ENCODE peak calls at places on chromosomes 3 and 15, in eight cellular contexts. F is brain pericyte; X is heart left ventricle; U is AG08395; G is H1; S is posterior cingulate gyrus; B is AG10803; H is stimulated activated CD4-positive, alpha-beta T cell treated with anti-CD3 and anti-CD28 coated beads, Interleukin-4, amount 100 ng/mL, for 1 hour. N is an unnamed sample.

GRCh38 chr15:65981837-65982696 is 112.8 kb downstream of the RAB11A start:
- DNase-seq in F (no peak), U (no peak), S (no peak), X (no peak), G (peak; percentile 49), H (peak; percentile 69), B (no peak), N (no peak)

GRCh38 chr3:105798381-105798934 is 70.4 kb downstream of the CBLB start:
- DNase-seq in F (no peak), H (no peak), S (no peak), U (no peak), G (no peak), X (no peak), B (no peak), N (no peak)

GRCh38 chr3:134029734-134030381 is at the start of gene SLCO2A1:
- DNase-seq in S (no peak), B (peak; percentile 17), F (no peak), H (peak; percentile 4), X (peak; percentile 34), G (no peak), U (peak; percentile 48), N (no peak)

GRCh38 chr3:139970526-139970925 is 35.5 kb downstream of the CLSTN2 start:
- DNase-seq in X (no peak), S (no peak), U (no peak), B (no peak), G (no peak), H (no peak), F (no peak), N (no peak)

GRCh38 chr15:63093486-63094205 is 28.0 kb upstream of the LACTB start:
- DNase-seq in H (peak; percentile 69), X (peak; percentile 82), G (peak; percentile 65), B (peak; percentile 73), U (peak; percentile 67), F (peak; percentile 29), S (peak; percentile 63), N (peak; percentile 79)

GRCh38 chr3:178352300-178353021 is 183.8 kb upstream of the KCNMB2 start:
- DNase-seq in H (no peak), X (no peak), G (peak; percentile 13), B (peak; percentile 94), U (peak; percentile 75), F (no peak), S (no peak), N (no peak)

GRCh38 chr3:32384938-32385337 is 6.7 kb upstream of the CMTM7 start:
- DNase-seq in H (no peak), X (peak; percentile 30), U (no peak), G (no peak), B (no peak), S (no peak), F (no peak), N (no peak)

GRCh38 chr3:104460477-104461406 is 906.0 kb upstream of the ALCAM start:
- DNase-seq in U (peak; percentile 52), S (no peak), B (peak; percentile 83), X (no peak), G (peak; percentile 13), F (peak; percentile 44), H (no peak), N (no peak)

GRCh38 chr15:55403531-55403930 is 4.6 kb downstream of the CCPG1 start:
- DNase-seq in U (peak; percentile 3), X (no peak), S (no peak), B (peak; percentile 69), H (no peak), F (no peak), G (no peak), N (no peak)

GRCh38 chr15:74050127-74050526 is 32.2 kb downstream of the GOLGA6A start:
- DNase-seq in U (no peak), G (no peak), B (no peak), X (no peak), F (no peak), S (no peak), H (no peak), N (no peak)

GRCh38 chr3:129081503-129081902 is 20.9 kb downstream of the GP9 start:
- DNase-seq in X (no peak), F (no peak), G (no peak), S (no peak), B (no peak), H (no peak), U (no peak), N (no peak)

GRCh38 chr3:127445581-127446368 is 144.8 kb downstream of the TPRA1 start:
- DNase-seq in B (no peak), G (no peak), F (no peak), H (no peak), S (peak; percentile 1), X (peak; percentile 10), U (no peak), N (peak; percentile 21)

GRCh38 chr3:124491098-124491497 is 239.2 kb upstream of the UMPS start:
- DNase-seq in B (no peak), F (no peak), X (no peak), S (no peak), U (no peak), H (no peak), G (no peak), N (no peak)

GRCh38 chr3:150739200-150739863 is 23.6 kb downstream of the SIAH2 start:
- DNase-seq in U (no peak), B (no peak), G (no peak), S (no peak), F (no peak), H (no peak), X (no peak), N (no peak)

GRCh38 chr3:9157651-9158383 is 91.6 kb downstream of the SRGAP3 start:
- DNase-seq in U (no peak), H (no peak), G (no peak), S (no peak), X (no peak), B (no peak), F (no peak), N (no peak)

GRCh38 chr3:187998611-187999010 is 155.3 kb upstream of the LPP start:
- DNase-seq in U (no peak), S (no peak), X (no peak), G (no peak), F (no peak), B (no peak), H (no peak), N (no peak)

GRCh38 chr3:101966202-101966722 is 116.9 kb downstream of the NFKBIZ start:
- DNase-seq in F (no peak), X (no peak), U (no peak), G (no peak), B (no peak), S (no peak), H (no peak), N (no peak)